ENCODE peak calls at places on chromosome 2, in six cellular contexts. F is tibial nerve, X is AG09309, Y is MCF 10A, W is AG09319, O is AG04450. C is an unnamed sample.

GRCh38 chr2:222115296-222115695 is 183.5 kb downstream of the PAX3 start:
- DNase-seq in F (no peak), X (no peak), Y (no peak), W (no peak), O (no peak), C (no peak)

GRCh38 chr2:53289309-53290006 is 478.1 kb upstream of the CHAC2 start:
- DNase-seq in F (no peak), X (no peak), Y (no peak), W (no peak), O (no peak), C (no peak)

GRCh38 chr2:239297142-239298125 is 103.4 kb downstream of the HDAC4 start:
- DNase-seq in F (no peak), X (no peak), Y (no peak), W (no peak), O (no peak), C (no peak)

GRCh38 chr2:66317268-66317899 is 117.5 kb upstream of the MEIS1 start:
- DNase-seq in F (no peak), X (no peak), Y (no peak), W (no peak), O (no peak), C (no peak)

GRCh38 chr2:173043897-173044472 is 31.7 kb upstream of the MAP3K20 start:
- DNase-seq in F (no peak), X (no peak), Y (no peak), W (no peak), O (no peak), C (no peak)

GRCh38 chr2:241356871-241357260 is 781 bp downstream of the FARP2 start:
- DNase-seq in F (no peak), X (no peak), Y (no peak), W (no peak), O (no peak), C (no peak)

GRCh38 chr2:46296840-46297545 is at the start of gene EPAS1:
- DNase-seq in F (peak), X (no peak), Y (peak), W (peak), O (peak), C (peak)

GRCh38 chr2:8539743-8540551 is 141.9 kb upstream of the ID2 start:
- DNase-seq in F (peak), X (no peak), Y (no peak), W (no peak), O (no peak), C (no peak)

GRCh38 chr2:99672766-99673375 is 183.1 kb upstream of the REV1 start:
- DNase-seq in F (no peak), X (no peak), Y (no peak), W (no peak), O (no peak), C (no peak)

GRCh38 chr2:234377761-234378341 is 119.0 kb downstream of the ARL4C start:
- DNase-seq in F (peak), X (peak), Y (no peak), W (peak), O (no peak), C (no peak)

GRCh38 chr2:188787002-188787660 is 187.0 kb upstream of the COL3A1 start:
- DNase-seq in F (no peak), X (peak), Y (no peak), W (no peak), O (no peak), C (peak)

GRCh38 chr2:101340141-101340541 is 31.6 kb upstream of the RNF149 start:
- DNase-seq in F (no peak), X (no peak), Y (no peak), W (no peak), O (no peak), C (no peak)

GRCh38 chr2:23600336-23600735 is 215.4 kb downstream of the KLHL29 start:
- DNase-seq in F (no peak), X (no peak), Y (no peak), W (no peak), O (no peak), C (no peak)

GRCh38 chr2:42622943-42623676 is 54.7 kb downstream of the MTA3 start:
- DNase-seq in F (no peak), X (no peak), Y (no peak), W (no peak), O (no peak), C (peak)

GRCh38 chr2:69013837-69014796 is 1.1 kb downstream of the ANTXR1 start:
- DNase-seq in F (no peak), X (no peak), Y (peak), W (no peak), O (no peak), C (peak)

GRCh38 chr2:140526575-140526974 is 1604.2 kb downstream of the LRP1B start:
- DNase-seq in F (no peak), X (no peak), Y (no peak), W (no peak), O (no peak), C (peak)

GRCh38 chr2:60118917-60119316 is 434.5 kb downstream of the BCL11A start:
- DNase-seq in F (no peak), X (no peak), Y (no peak), W (no peak), O (no peak), C (no peak)

GRCh38 chr2:235610696-235611257 is 116.9 kb downstream of the AGAP1 start:
- DNase-seq in F (no peak), X (no peak), Y (no peak), W (no peak), O (no peak), C (no peak)

GRCh38 chr2:25690058-25690457 is 16.7 kb upstream of the DTNB start:
- DNase-seq in F (no peak), X (no peak), Y (no peak), W (no peak), O (no peak), C (no peak)

GRCh38 chr2:16608661-16609643 is 56.7 kb downstream of the CYRIA start:
- DNase-seq in F (peak), X (peak), Y (peak), W (peak), O (peak), C (peak)

GRCh38 chr2:216211141-216211540 is 102.0 kb downstream of the XRCC5 start:
- DNase-seq in F (no peak), X (no peak), Y (no peak), W (no peak), O (no peak), C (no peak)

GRCh38 chr2:197434541-197435513 is at the start of gene SF3B1:
- DNase-seq in F (peak), X (peak), Y (peak), W (peak), O (peak), C (peak)
- TF ChIP-seq CTCF in F (peak), X (no peak), Y (no peak), W (no peak), O (no peak), C (peak)

GRCh38 chr2:168589236-168589635 is 133.2 kb downstream of the CERS6 start:
- DNase-seq in F (no peak), X (no peak), Y (no peak), W (no peak), O (no peak), C (no peak)

GRCh38 chr2:168596881-168597280 is 140.8 kb downstream of the CERS6 start:
- DNase-seq in F (no peak), X (no peak), Y (peak), W (no peak), O (no peak), C (no peak)

GRCh38 chr2:168594778-168595177 is 138.7 kb downstream of the CERS6 start:
- DNase-seq in F (no peak), X (no peak), Y (no peak), W (no peak), O (no peak), C (no peak)

GRCh38 chr2:168593713-168594112 is 137.6 kb downstream of the CERS6 start:
- DNase-seq in F (no peak), X (no peak), Y (no peak), W (no peak), O (no peak), C (no peak)

DNA sequence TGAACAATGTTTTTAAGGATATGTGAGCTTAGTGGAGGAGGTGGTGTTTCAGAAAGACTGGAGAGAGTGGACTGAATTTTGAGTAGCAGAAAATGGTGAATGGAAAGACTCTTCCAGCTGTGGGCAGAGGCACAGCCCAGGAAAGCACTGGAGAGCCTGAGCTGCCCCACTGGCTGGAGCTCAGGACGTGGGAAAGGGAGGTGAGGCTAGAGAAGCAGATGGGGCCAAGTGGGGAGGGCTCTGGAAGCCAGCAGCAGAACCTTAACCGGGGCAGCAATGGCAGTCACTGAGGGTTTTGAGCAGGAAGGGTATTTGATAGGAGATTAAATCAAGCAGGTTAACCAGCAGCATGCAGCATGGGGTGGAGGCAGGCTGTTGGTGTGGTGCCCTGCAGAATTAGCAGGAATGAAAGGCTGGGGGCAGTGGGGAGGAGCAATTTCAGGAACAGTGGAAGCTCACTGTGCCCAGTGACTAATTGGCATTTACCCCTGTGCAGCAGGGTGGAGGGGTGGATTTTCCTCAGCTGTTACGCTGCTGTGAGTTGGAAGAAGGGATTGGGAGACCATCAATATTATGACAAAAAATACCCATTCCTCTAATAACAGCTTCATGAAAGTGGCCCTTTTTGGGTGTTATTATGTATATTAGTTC is 136.2 kb downstream of the CERS6 start:
- DNase-seq in F (no peak), X (no peak), Y (no peak), W (no peak), O (no peak), C (no peak)
- TF ChIP-seq CTCF in F (no peak), X (no peak), Y (no peak), W (no peak), O (no peak), C (no peak)

DNA sequence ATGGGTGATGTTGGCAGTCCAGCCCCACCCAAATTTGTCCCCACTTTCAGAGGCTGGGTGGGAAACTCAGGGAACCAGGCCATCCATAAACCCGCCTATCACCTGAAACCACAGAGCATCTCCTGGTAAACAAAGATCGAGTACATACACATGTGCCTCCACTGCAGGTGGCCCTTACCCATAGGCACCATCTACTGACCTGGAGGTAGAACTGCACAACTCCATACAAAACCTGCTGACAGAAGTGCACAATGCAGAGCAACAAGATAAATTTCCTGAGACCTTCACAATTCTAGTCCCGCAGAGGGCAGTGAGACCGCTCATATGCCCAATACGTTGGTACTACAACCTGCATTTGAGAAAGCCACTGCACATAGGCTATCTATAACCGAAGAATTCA is 856.3 kb downstream of the SUCLG1 start:
- DNase-seq in F (no peak), X (no peak), Y (no peak), W (no peak), O (no peak), C (no peak)
- TF ChIP-seq CTCF in F (no peak), X (no peak), Y (no peak), W (no peak), O (no peak), C (no peak)

GRCh38 chr2:133641497-133641896 is 73.2 kb upstream of the NCKAP5 start:
- DNase-seq in F (no peak), X (no peak), Y (peak), W (no peak), O (no peak), C (no peak)

GRCh38 chr2:133642831-133643230 is 74.6 kb upstream of the NCKAP5 start:
- DNase-seq in F (no peak), X (no peak), Y (no peak), W (no peak), O (no peak), C (no peak)

GRCh38 chr2:133640103-133640502 is 71.8 kb upstream of the NCKAP5 start:
- DNase-seq in F (no peak), X (no peak), Y (no peak), W (no peak), O (no peak), C (no peak)

GRCh38 chr2:133643822-133644221 is 75.6 kb upstream of the NCKAP5 start:
- DNase-seq in F (no peak), X (no peak), Y (no peak), W (no peak), O (no peak), C (no peak)

DNA sequence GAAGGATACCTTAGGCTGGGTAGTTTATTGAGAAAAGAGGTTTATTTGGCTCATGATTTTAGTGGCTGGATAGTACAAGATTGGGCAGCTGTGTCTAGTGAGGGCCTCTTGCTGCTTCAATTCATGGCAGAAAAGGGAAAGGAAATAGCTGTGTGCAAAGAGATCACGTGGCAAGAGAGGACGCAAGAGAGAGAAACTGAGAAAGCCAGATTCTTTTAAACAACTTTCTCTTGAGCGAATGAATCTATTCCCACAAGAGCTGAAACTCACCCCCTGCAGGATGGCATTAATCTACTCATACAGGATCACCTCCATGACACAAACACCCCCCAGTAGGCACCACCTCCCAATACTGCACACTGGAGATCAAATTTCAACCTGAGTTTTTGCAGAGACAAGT is 73.7 kb upstream of the NCKAP5 start:
- DNase-seq in F (no peak), X (no peak), Y (no peak), W (no peak), O (no peak), C (no peak)
- TF ChIP-seq CTCF in F (no peak), X (no peak), Y (no peak), W (no peak), O (no peak), C (no peak)